ENCODE peak calls at places on chromosomes 7 and 10, in eight cellular contexts. O is GM23338, W is neural progenitor cell, U is HCT116, F is MM.1S, Q is SK-N-SH, Z is GM23248, H is hepatocyte. S is an unnamed sample.

GRCh38 chr10:132532174-132532573 is 5.4 kb upstream of the INPP5A start:
- DNase-seq in O (no peak), W (no peak), U (no peak), F (no peak), Q (no peak), Z (no peak), H (no peak), S (no peak)

GRCh38 chr7:121831320-121831719 is 41.6 kb upstream of the PTPRZ1 start:
- DNase-seq in O (no peak), W (peak; percentile 33), U (no peak), F (no peak), Q (no peak), Z (no peak), H (no peak), S (no peak)

GRCh38 chr7:140284062-140284461 is 107.3 kb upstream of the KDM7A start:
- DNase-seq in O (no peak), W (no peak), U (no peak), F (no peak), Q (no peak), Z (no peak), H (no peak), S (no peak)

GRCh38 chr10:1752153-1752552 is 14.8 kb upstream of the ADARB2 start:
- DNase-seq in O (no peak), W (no peak), U (no peak), F (no peak), Q (no peak), Z (no peak), H (no peak), S (no peak)

GRCh38 chr7:89680161-89680560 is 474.1 kb upstream of the STEAP1 start:
- DNase-seq in O (no peak), W (no peak), U (no peak), F (no peak), Q (no peak), Z (no peak), H (no peak), S (no peak)

GRCh38 chr7:149725426-149725821 is 48.0 kb downstream of the ZNF467 start:
- DNase-seq in O (no peak), W (no peak), U (no peak), F (no peak), Q (no peak), Z (no peak), H (no peak), S (no peak)

GRCh38 chr10:74460812-74461211 is 309.8 kb downstream of the ADK start:
- DNase-seq in O (no peak), W (no peak), U (no peak), F (no peak), Q (no peak), Z (peak; percentile 24), H (no peak), S (no peak)

GRCh38 chr7:150429699-150430098 is 20.7 kb upstream of the GIMAP8 start:
- DNase-seq in O (no peak), W (no peak), U (no peak), F (no peak), Q (no peak), Z (no peak), H (no peak), S (no peak)

GRCh38 chr10:7980196-7980595 is 74.3 kb upstream of the GATA3 start:
- DNase-seq in O (no peak), W (no peak), U (no peak), F (no peak), Q (no peak), Z (no peak), H (no peak), S (no peak)

GRCh38 chr10:16458196-16458977 is 21.6 kb downstream of the PTER start:
- DNase-seq in O (no peak), W (no peak), U (no peak), F (no peak), Q (peak; percentile 9), Z (no peak), H (no peak), S (no peak)

GRCh38 chr10:24488631-24489030 is 235.1 kb downstream of the ARHGAP21 start:
- DNase-seq in O (no peak), W (no peak), U (no peak), F (no peak), Q (no peak), Z (no peak), H (no peak), S (no peak)

GRCh38 chr7:138726288-138726687 is 25.1 kb upstream of the SVOPL start:
- DNase-seq in O (peak; percentile 56), W (no peak), U (no peak), F (no peak), Q (peak; percentile 39), Z (no peak), H (no peak), S (peak; percentile 16)

GRCh38 chr7:137443616-137444015 is 100.1 kb upstream of the PTN start:
- DNase-seq in O (no peak), W (no peak), U (no peak), F (peak; percentile 32), Q (no peak), Z (peak; percentile 66), H (no peak), S (peak; percentile 77)

GRCh38 chr10:35639651-35640311 is 2.3 kb downstream of the FZD8 start:
- DNase-seq in O (peak; percentile 70), W (peak; percentile 68), U (no peak), F (no peak), Q (peak; percentile 53), Z (peak; percentile 60), H (peak; percentile 59), S (peak; percentile 81)

GRCh38 chr7:24301703-24302102 is 17.7 kb downstream of the NPY start:
- DNase-seq in O (no peak), W (no peak), U (no peak), F (no peak), Q (no peak), Z (no peak), H (no peak), S (no peak)

GRCh38 chr10:94123253-94123995 is 129.7 kb downstream of the PLCE1 start:
- DNase-seq in O (peak; percentile 17), W (peak; percentile 48), U (no peak), F (no peak), Q (no peak), Z (peak; percentile 92), H (peak; percentile 55), S (peak; percentile 90)

GRCh38 chr10:15120523-15120922 is 23.4 kb downstream of the RPP38 start:
- DNase-seq in O (no peak), W (no peak), U (no peak), F (no peak), Q (no peak), Z (peak; percentile 81), H (no peak), S (peak; percentile 71)

GRCh38 chr7:27091125-27091524 is 4.7 kb downstream of the HOXA1 start:
- DNase-seq in O (peak; percentile 34), W (no peak), U (no peak), F (no peak), Q (no peak), Z (no peak), H (no peak), S (no peak)
- H3K27ac ChIP-seq in O (no peak overlapping the region), W (no peak overlapping the region), U (no peak overlapping the region), F (no peak overlapping the region), Q (no peak overlapping the region), Z (no peak overlapping the region), H (no peak overlapping the region), S (no peak overlapping the region)

DNA sequence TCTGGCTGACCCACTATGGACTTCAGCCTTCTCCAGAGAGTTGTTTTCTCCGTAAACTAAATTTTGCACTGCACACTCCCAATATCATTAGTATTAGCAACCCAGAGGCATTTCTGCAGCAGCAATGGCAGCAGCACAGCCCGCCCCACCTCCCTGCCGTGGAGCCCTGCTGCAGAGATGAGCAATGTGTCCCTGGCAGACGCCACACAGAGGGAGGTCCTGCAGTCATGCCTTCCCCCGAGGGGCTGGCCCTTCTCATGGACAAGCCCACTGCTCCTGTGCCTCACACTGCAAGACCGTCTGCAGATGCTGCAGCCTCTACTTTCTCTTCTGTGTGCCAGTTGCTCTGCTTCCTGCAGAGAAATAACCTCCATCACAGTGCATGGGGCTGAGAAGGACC is 393.4 kb upstream of the MKI67 start:
- DNase-seq in O (no peak), W (no peak), U (no peak), F (no peak), Q (peak; percentile 50), Z (no peak), H (no peak), S (no peak)
- H3K4me2 ChIP-seq in O (no peak overlapping the region), W (no peak overlapping the region), U (no peak overlapping the region), F (no peak overlapping the region), Q (no peak overlapping the region), Z (no peak overlapping the region), H (no peak overlapping the region), S (no peak overlapping the region)

GRCh38 chr7:27151341-27151944 is 940 bp downstream of the HOXA3 start:
- DNase-seq in O (peak; percentile 9), W (no peak), U (no peak), F (no peak), Q (no peak), Z (peak; percentile 58), H (no peak), S (peak; percentile 27)

GRCh38 chr7:27150568-27151340 is 1.6 kb downstream of the HOXA3 start:
- DNase-seq in O (peak; percentile 85), W (peak; percentile 91), U (no peak), F (peak; percentile 68), Q (peak; percentile 96), Z (peak; percentile 95), H (peak; percentile 91), S (peak; percentile 86)

GRCh38 chr7:27148776-27149641 is 1.4 kb upstream of the HOXA6 start:
- DNase-seq in O (peak; percentile 17), W (no peak), U (no peak), F (no peak), Q (no peak), Z (peak; percentile 75), H (no peak), S (peak; percentile 69)

GRCh38 chr7:27148031-27148775 is 629 bp upstream of the HOXA6 start:
- DNase-seq in O (peak; percentile 41), W (no peak), U (no peak), F (no peak), Q (peak; percentile 36), Z (peak; percentile 65), H (no peak), S (peak; percentile 72)

GRCh38 chr7:27149817-27150567 is 2.4 kb downstream of the HOXA3 start:
- DNase-seq in O (no peak), W (no peak), U (no peak), F (no peak), Q (no peak), Z (no peak), H (no peak), S (peak; percentile 26)
- TF ChIP-seq EZH2phosphoT487 in O (no peak), W (no peak), U (no peak), F (no peak), Q (no peak), Z (peak; percentile 1), H (no peak), S (no peak)

GRCh38 chr10:18478354-18478753 is 173.0 kb downstream of the NSUN6 start:
- DNase-seq in O (peak; percentile 27), W (no peak), U (no peak), F (no peak), Q (no peak), Z (no peak), H (no peak), S (no peak)

GRCh38 chr10:18474111-18474455 is 177.3 kb downstream of the NSUN6 start:
- DNase-seq in O (no peak), W (no peak), U (no peak), F (no peak), Q (no peak), Z (no peak), H (no peak), S (no peak)

GRCh38 chr10:18473424-18474110 is 177.8 kb downstream of the NSUN6 start:
- DNase-seq in O (no peak), W (no peak), U (no peak), F (no peak), Q (no peak), Z (no peak), H (peak; percentile 43), S (no peak)

GRCh38 chr10:18479502-18479901 is 171.9 kb downstream of the NSUN6 start:
- DNase-seq in O (no peak), W (no peak), U (no peak), F (no peak), Q (no peak), Z (no peak), H (no peak), S (no peak)

GRCh38 chr10:18476283-18476682 is 175.1 kb downstream of the NSUN6 start:
- DNase-seq in O (no peak), W (no peak), U (no peak), F (no peak), Q (no peak), Z (no peak), H (no peak), S (no peak)
- H3K27ac ChIP-seq in O (no peak overlapping the region), W (no peak overlapping the region), U (no peak overlapping the region), F (no peak overlapping the region), Q (no peak overlapping the region), Z (no peak overlapping the region), H (no peak overlapping the region), S (no peak overlapping the region)